ENCODE peak calls at places on chromosomes 13 and 19, in nine cellular contexts. B, J, Y, H, O, U, R, Z and M are unnamed samples.
A peak's percentile ranks its signal among the peaks of the same experiment; 100 is the strongest.

GRCh38 chr13:34654682-34655081 is 287.4 kb upstream of the NBEA start:
- DNase-seq in U (peak; percentile 15), O (no peak), R (no peak), Y (no peak), J (no peak), H (no peak), B (no peak), Z (no peak), M (no peak)

GRCh38 chr13:24263652-24264051 is 45.7 kb upstream of the C1QTNF9 start:
- DNase-seq in Z (no peak), Y (no peak), U (peak; percentile 93), B (no peak), O (no peak), R (no peak), H (no peak), J (no peak), M (no peak)

GRCh38 chr13:25423831-25424230 is 52.1 kb downstream of the ATP8A2 start:
- DNase-seq in O (no peak), H (no peak), U (no peak), B (no peak), Y (no peak), J (no peak), Z (no peak), R (no peak), M (no peak)

GRCh38 chr19:40614595-40615411 is 13.6 kb downstream of the LTBP4 start:
- DNase-seq in Z (peak; percentile 48), Y (peak; percentile 86), B (peak; percentile 75), O (no peak), H (peak; percentile 90), J (peak; percentile 87), R (peak; percentile 88), U (peak; percentile 98), M (peak; percentile 97)

GRCh38 chr19:12946092-12946845 is 607 bp downstream of the RAD23A start:
- DNase-seq in H (no peak), Z (no peak), B (peak; percentile 14), Y (peak; percentile 81), O (peak; percentile 60), R (peak; percentile 63), U (peak; percentile 70), J (peak; percentile 41), M (peak; percentile 87)

GRCh38 chr13:77306458-77306857 is 20.4 kb downstream of the MYCBP2 start:
- DNase-seq in Z (no peak), J (no peak), U (no peak), R (no peak), O (no peak), H (no peak), B (no peak), Y (no peak), M (no peak)

GRCh38 chr19:38277969-38278680 is 13.8 kb downstream of the SPINT2 start:
- DNase-seq in Z (no peak), H (peak; percentile 80), B (no peak), Y (peak; percentile 62), U (peak; percentile 59), R (no peak), O (no peak), J (no peak), M (no peak)

GRCh38 chr19:48752511-48753365 is at the start of gene FUT1:
- DNase-seq in Z (peak; percentile 26), B (peak; percentile 91), H (no peak), Y (peak; percentile 83), R (peak; percentile 52), O (no peak), U (no peak), J (peak; percentile 89), M (peak; percentile 77)

GRCh38 chr13:95032114-95032513 is 269.1 kb downstream of the ABCC4 start:
- DNase-seq in B (no peak), R (no peak), J (no peak), H (no peak), O (no peak), U (no peak), Z (no peak), Y (no peak), M (no peak)

GRCh38 chr19:45340232-45340898 is at the start of gene KLC3:
- DNase-seq in Y (peak; percentile 59), B (peak; percentile 52), U (no peak), Z (no peak), H (no peak), O (no peak), R (peak; percentile 60), J (peak; percentile 27), M (peak; percentile 80)

GRCh38 chr19:39677931-39678889 is 22.5 kb downstream of the LGALS16 start:
- DNase-seq in H (no peak), Y (peak; percentile 54), B (peak; percentile 83), Z (no peak), R (no peak), U (no peak), J (no peak), O (no peak), M (no peak)

GRCh38 chr13:46527237-46527636 is 25.7 kb upstream of the LRCH1 start:
- DNase-seq in H (no peak), Z (no peak), O (no peak), R (no peak), U (no peak), Y (no peak), B (no peak), J (no peak), M (no peak)

GRCh38 chr13:112959206-112959605 is 9.8 kb upstream of the MCF2L start:
- DNase-seq in Y (no peak), O (no peak), R (no peak), J (no peak), H (no peak), U (no peak), Z (no peak), B (no peak), M (peak; percentile 34)

GRCh38 chr13:80040219-80040976 is 300.5 kb downstream of the SPRY2 start:
- DNase-seq in U (peak; percentile 100), B (no peak), Z (no peak), R (no peak), O (no peak), Y (no peak), J (peak; percentile 68), H (peak; percentile 73), M (no peak)

GRCh38 chr19:56404705-56405056 is 549 bp downstream of the ZNF583 start:
- DNase-seq in U (no peak), H (no peak), J (no peak), B (no peak), Z (no peak), O (peak; percentile 8), Y (no peak), R (no peak), M (peak; percentile 61)